ENCODE peak calls at places on chromosomes 7 and 10, in eight cellular contexts. P, Y, K, S, A, L, R and X are unnamed samples.

GRCh38 chr7:106125417-106125816 is 13.3 kb upstream of the SYPL1 start:
- DNase-seq in P (no peak), R (no peak), K (no peak), A (no peak), S (no peak), Y (no peak), L (no peak), X (no peak)

GRCh38 chr10:117342638-117343037 is 32.6 kb downstream of the PDZD8 start:
- DNase-seq in K (no peak), A (no peak), Y (no peak), P (no peak), R (no peak), L (no peak), S (no peak), X (no peak)

GRCh38 chr10:104072786-104073185 is 12.9 kb downstream of the COL17A1 start:
- DNase-seq in L (no peak), P (no peak), S (peak; percentile 22), Y (no peak), A (no peak), K (no peak), R (no peak), X (no peak)

GRCh38 chr7:154412105-154412504 is 359.9 kb downstream of the DPP6 start:
- DNase-seq in K (no peak), S (no peak), A (no peak), R (no peak), Y (no peak), P (no peak), L (no peak), X (no peak)

GRCh38 chr10:104246981-104247380 is 7.7 kb upstream of the GSTO1 start:
- DNase-seq in A (no peak), P (no peak), L (no peak), Y (no peak), K (no peak), S (no peak), R (peak; percentile 58), X (no peak)

GRCh38 chr10:99913831-99914235 is 95.9 kb downstream of the DNMBP start:
- DNase-seq in L (no peak), K (no peak), A (peak; percentile 67), S (peak; percentile 96), R (peak; percentile 46), P (peak; percentile 88), Y (peak; percentile 60), X (no peak)

GRCh38 chr10:78337016-78337415 is 303.4 kb downstream of the RPS24 start:
- DNase-seq in Y (no peak), P (no peak), K (no peak), S (peak; percentile 31), L (no peak), R (peak; percentile 10), A (no peak), X (no peak)

GRCh38 chr7:16421333-16422099 is at the start of gene CRPPA:
- DNase-seq in L (no peak), A (peak; percentile 65), Y (peak; percentile 49), P (peak; percentile 50), R (no peak), K (peak; percentile 36), S (peak; percentile 84), X (no peak)

GRCh38 chr7:147915781-147916180 is 674.8 kb upstream of the C7orf33 start:
- DNase-seq in Y (no peak), P (no peak), L (no peak), S (peak; percentile 77), R (no peak), A (no peak), K (no peak), X (no peak)

GRCh38 chr7:120394595-120394994 is 121.6 kb downstream of the KCND2 start:
- DNase-seq in L (no peak), R (no peak), K (no peak), A (no peak), S (no peak), P (no peak), Y (no peak), X (no peak)

GRCh38 chr10:3782456-3783312 is 2.3 kb downstream of the KLF6 start:
- DNase-seq in P (no peak), S (peak; percentile 76), R (peak; percentile 76), K (peak; percentile 41), Y (peak; percentile 73), L (no peak), A (peak; percentile 89), X (peak; percentile 47)

GRCh38 chr7:131600578-131600977 is 44.1 kb upstream of the PODXL start:
- DNase-seq in K (no peak), L (no peak), A (peak; percentile 62), S (no peak), P (no peak), R (no peak), Y (no peak), X (no peak)

GRCh38 chr10:5094265-5095205 is at the start of gene AKR1C3:
- DNase-seq in R (no peak), L (peak; percentile 24), K (no peak), S (peak; percentile 69), A (peak; percentile 83), Y (peak; percentile 30), P (no peak), X (no peak)

GRCh38 chr7:44177570-44178131 is 11.6 kb downstream of the GCK start:
- DNase-seq in A (no peak), S (peak; percentile 54), R (no peak), Y (no peak), P (no peak), L (no peak), K (no peak), X (no peak)

GRCh38 chr10:102674566-102674965 is 30.3 kb downstream of the TRIM8 start:
- DNase-seq in P (no peak), R (no peak), L (no peak), S (no peak), Y (no peak), K (no peak), A (no peak), X (no peak)

GRCh38 chr7:106504620-106505019 is 156.3 kb downstream of the CCDC71L start:
- DNase-seq in R (no peak), S (no peak), A (no peak), K (peak; percentile 40), P (no peak), L (no peak), Y (no peak), X (no peak)

GRCh38 chr10:48333856-48334255 is 27.4 kb downstream of the MAPK8 start:
- DNase-seq in L (no peak), P (no peak), Y (no peak), K (no peak), S (peak; percentile 80), A (no peak), R (no peak), X (no peak)

GRCh38 chr7:157096286-157097055 is 42.3 kb upstream of the UBE3C start:
- DNase-seq in L (peak; percentile 38), P (no peak), R (no peak), Y (no peak), A (no peak), S (no peak), K (no peak), X (no peak)

GRCh38 chr10:51629969-51630617 is 69.3 kb downstream of the CSTF2T start:
- DNase-seq in A (no peak), R (no peak), L (no peak), Y (no peak), S (no peak), P (no peak), K (no peak), X (no peak)

GRCh38 chr10:43377393-43377883 is 6.0 kb downstream of the FXYD4 start:
- DNase-seq in Y (no peak), P (peak; percentile 74), A (no peak), L (no peak), K (no peak), R (no peak), S (peak; percentile 92), X (no peak)

GRCh38 chr7:36692444-36692843 is 31.9 kb downstream of the AOAH start:
- DNase-seq in L (no peak), K (no peak), Y (no peak), A (no peak), P (no peak), S (no peak), R (no peak), X (no peak)

GRCh38 chr7:158284617-158285382 is 302.8 kb downstream of the PTPRN2 start:
- DNase-seq in A (no peak), K (no peak), L (no peak), S (peak; percentile 25), R (no peak), P (no peak), Y (peak; percentile 11), X (no peak)

GRCh38 chr7:27213150-27213903 is 13.4 kb upstream of the HOXA13 start:
- DNase-seq in R (no peak), L (no peak), S (peak; percentile 52), K (no peak), Y (no peak), P (no peak), A (no peak), X (no peak)

GRCh38 chr10:3293536-3294431 is 121.2 kb upstream of the PITRM1 start:
- DNase-seq in K (no peak), P (no peak), Y (no peak), S (peak; percentile 60), A (no peak), L (no peak), R (no peak), X (no peak)

GRCh38 chr7:109939207-109939606 is 1151.7 kb upstream of the LRRN3 start:
- DNase-seq in L (no peak), Y (no peak), S (no peak), P (no peak), R (no peak), A (no peak), K (no peak), X (no peak)